ENCODE peak calls at places on chromosome 17, in six cellular contexts. One of them, this sample, is unnamed.

GRCh38 chr17:48335858-48336500 is 94.0 kb downstream of the SKAP1 start:
- DNase-seq in mucosa of descending colon: no peak
- DNase-seq in stimulated activated naive B cell treated with anti-CD40 and anti-IgM and Interleukin-4, amounts not matched to agents 10 μg/mL and 1 μg/mL and 100 μg/mL, for 72 hours: no peak
- DNase-seq in T-cell: no peak
- DNase-seq in endothelial cell: no peak
- DNase-seq in posterior vena cava: no peak
- DNase-seq in this sample: no peak

GRCh38 chr17:21014498-21014897 is 28.3 kb downstream of the USP22 start:
- DNase-seq in endothelial cell: no peak
- DNase-seq in mucosa of descending colon: no peak
- DNase-seq in posterior vena cava: no peak
- DNase-seq in stimulated activated naive B cell treated with anti-CD40 and anti-IgM and Interleukin-4, amounts not matched to agents 10 μg/mL and 1 μg/mL and 100 μg/mL, for 72 hours: no peak
- DNase-seq in T-cell: no peak
- DNase-seq in this sample: no peak

GRCh38 chr17:34974179-34974578 is 6.1 kb upstream of the LIG3 start:
- DNase-seq in mucosa of descending colon: no peak
- DNase-seq in T-cell: no peak
- DNase-seq in posterior vena cava: no peak
- DNase-seq in stimulated activated naive B cell treated with anti-CD40 and anti-IgM and Interleukin-4, amounts not matched to agents 10 μg/mL and 1 μg/mL and 100 μg/mL, for 72 hours: no peak
- DNase-seq in endothelial cell: no peak
- DNase-seq in this sample: no peak

GRCh38 chr17:66930933-66931332 is 33.6 kb upstream of the CACNG4 start:
- DNase-seq in posterior vena cava: peak; percentile 63
- DNase-seq in T-cell: no peak
- DNase-seq in stimulated activated naive B cell treated with anti-CD40 and anti-IgM and Interleukin-4, amounts not matched to agents 10 μg/mL and 1 μg/mL and 100 μg/mL, for 72 hours: no peak
- DNase-seq in mucosa of descending colon: no peak
- DNase-seq in endothelial cell: no peak
- DNase-seq in this sample: no peak

GRCh38 chr17:43832168-43832975 is 574 bp downstream of the MPP3 start:
- DNase-seq in mucosa of descending colon: peak; percentile 76
- DNase-seq in stimulated activated naive B cell treated with anti-CD40 and anti-IgM and Interleukin-4, amounts not matched to agents 10 μg/mL and 1 μg/mL and 100 μg/mL, for 72 hours: no peak
- DNase-seq in posterior vena cava: peak; percentile 88
- DNase-seq in T-cell: no peak
- DNase-seq in endothelial cell: peak; percentile 24
- DNase-seq in this sample: peak; percentile 33

GRCh38 chr17:82603981-82604448 is 44.2 kb downstream of the WDR45B start:
- DNase-seq in posterior vena cava: peak; percentile 89
- DNase-seq in mucosa of descending colon: peak; percentile 72
- DNase-seq in stimulated activated naive B cell treated with anti-CD40 and anti-IgM and Interleukin-4, amounts not matched to agents 10 μg/mL and 1 μg/mL and 100 μg/mL, for 72 hours: no peak
- DNase-seq in endothelial cell: no peak
- DNase-seq in T-cell: peak; percentile 39
- DNase-seq in this sample: peak; percentile 31

GRCh38 chr17:29042679-29043538 is at the start of gene PIPOX:
- DNase-seq in stimulated activated naive B cell treated with anti-CD40 and anti-IgM and Interleukin-4, amounts not matched to agents 10 μg/mL and 1 μg/mL and 100 μg/mL, for 72 hours: no peak
- DNase-seq in endothelial cell: peak; percentile 50
- DNase-seq in posterior vena cava: no peak
- DNase-seq in mucosa of descending colon: no peak
- DNase-seq in T-cell: no peak
- DNase-seq in this sample: peak; percentile 10

GRCh38 chr17:27782791-27783206 is 17.5 kb downstream of the NOS2 start:
- DNase-seq in endothelial cell: peak; percentile 42
- DNase-seq in mucosa of descending colon: no peak
- DNase-seq in T-cell: no peak
- DNase-seq in posterior vena cava: no peak
- DNase-seq in stimulated activated naive B cell treated with anti-CD40 and anti-IgM and Interleukin-4, amounts not matched to agents 10 μg/mL and 1 μg/mL and 100 μg/mL, for 72 hours: no peak
- DNase-seq in this sample: no peak

GRCh38 chr17:82503094-82503727 is 16.3 kb upstream of the FOXK2 start:
- DNase-seq in T-cell: no peak
- DNase-seq in mucosa of descending colon: no peak
- DNase-seq in stimulated activated naive B cell treated with anti-CD40 and anti-IgM and Interleukin-4, amounts not matched to agents 10 μg/mL and 1 μg/mL and 100 μg/mL, for 72 hours: no peak
- DNase-seq in endothelial cell: no peak
- DNase-seq in posterior vena cava: no peak
- DNase-seq in this sample: no peak

GRCh38 chr17:2282297-2282873 is 21.2 kb downstream of the SMG6 start:
- DNase-seq in stimulated activated naive B cell treated with anti-CD40 and anti-IgM and Interleukin-4, amounts not matched to agents 10 μg/mL and 1 μg/mL and 100 μg/mL, for 72 hours: no peak
- DNase-seq in endothelial cell: no peak
- DNase-seq in posterior vena cava: no peak
- DNase-seq in T-cell: no peak
- DNase-seq in mucosa of descending colon: no peak
- DNase-seq in this sample: no peak

GRCh38 chr17:10205549-10206185 is 7.3 kb upstream of the GAS7 start:
- DNase-seq in endothelial cell: no peak
- DNase-seq in stimulated activated naive B cell treated with anti-CD40 and anti-IgM and Interleukin-4, amounts not matched to agents 10 μg/mL and 1 μg/mL and 100 μg/mL, for 72 hours: peak; percentile 49
- DNase-seq in T-cell: no peak
- DNase-seq in posterior vena cava: no peak
- DNase-seq in mucosa of descending colon: no peak
- DNase-seq in this sample: no peak

GRCh38 chr17:63479495-63480184 is 2.8 kb downstream of the ACE start:
- DNase-seq in posterior vena cava: no peak
- DNase-seq in stimulated activated naive B cell treated with anti-CD40 and anti-IgM and Interleukin-4, amounts not matched to agents 10 μg/mL and 1 μg/mL and 100 μg/mL, for 72 hours: no peak
- DNase-seq in endothelial cell: no peak
- DNase-seq in T-cell: no peak
- DNase-seq in mucosa of descending colon: no peak
- DNase-seq in this sample: no peak

GRCh38 chr17:11598274-11599221 is at the start of gene DNAH9:
- DNase-seq in posterior vena cava: peak; percentile 98
- DNase-seq in stimulated activated naive B cell treated with anti-CD40 and anti-IgM and Interleukin-4, amounts not matched to agents 10 μg/mL and 1 μg/mL and 100 μg/mL, for 72 hours: peak; percentile 17
- DNase-seq in mucosa of descending colon: peak; percentile 96
- DNase-seq in T-cell: no peak
- DNase-seq in endothelial cell: no peak
- DNase-seq in this sample: peak; percentile 67

GRCh38 chr17:7207120-7208001 is 12.3 kb downstream of the DLG4 start:
- DNase-seq in T-cell: no peak
- DNase-seq in endothelial cell: no peak
- DNase-seq in posterior vena cava: no peak
- DNase-seq in mucosa of descending colon: peak; percentile 21
- DNase-seq in stimulated activated naive B cell treated with anti-CD40 and anti-IgM and Interleukin-4, amounts not matched to agents 10 μg/mL and 1 μg/mL and 100 μg/mL, for 72 hours: no peak
- DNase-seq in this sample: no peak

GRCh38 chr17:62965149-62965648 is 836 bp upstream of the TANC2 start:
- DNase-seq in stimulated activated naive B cell treated with anti-CD40 and anti-IgM and Interleukin-4, amounts not matched to agents 10 μg/mL and 1 μg/mL and 100 μg/mL, for 72 hours: no peak
- DNase-seq in T-cell: peak; percentile 44
- DNase-seq in posterior vena cava: no peak
- DNase-seq in endothelial cell: no peak
- DNase-seq in mucosa of descending colon: no peak
- DNase-seq in this sample: peak; percentile 71

GRCh38 chr17:40952675-40953074 is 14.1 kb downstream of the KRT39 start:
- DNase-seq in T-cell: no peak
- DNase-seq in posterior vena cava: no peak
- DNase-seq in stimulated activated naive B cell treated with anti-CD40 and anti-IgM and Interleukin-4, amounts not matched to agents 10 μg/mL and 1 μg/mL and 100 μg/mL, for 72 hours: no peak
- DNase-seq in mucosa of descending colon: no peak
- DNase-seq in endothelial cell: no peak
- DNase-seq in this sample: no peak

GRCh38 chr17:29115906-29116651 is 64.1 kb downstream of the MYO18A start:
- DNase-seq in T-cell: no peak
- DNase-seq in posterior vena cava: no peak
- DNase-seq in mucosa of descending colon: no peak
- DNase-seq in stimulated activated naive B cell treated with anti-CD40 and anti-IgM and Interleukin-4, amounts not matched to agents 10 μg/mL and 1 μg/mL and 100 μg/mL, for 72 hours: peak; percentile 32
- DNase-seq in endothelial cell: no peak
- DNase-seq in this sample: peak; percentile 73

GRCh38 chr17:1197379-1197778 is 17.6 kb upstream of the ABR start:
- DNase-seq in mucosa of descending colon: no peak
- DNase-seq in stimulated activated naive B cell treated with anti-CD40 and anti-IgM and Interleukin-4, amounts not matched to agents 10 μg/mL and 1 μg/mL and 100 μg/mL, for 72 hours: no peak
- DNase-seq in T-cell: no peak
- DNase-seq in endothelial cell: no peak
- DNase-seq in posterior vena cava: no peak
- DNase-seq in this sample: no peak

GRCh38 chr17:59830007-59830630 is 62.6 kb downstream of the TUBD1 start:
- DNase-seq in posterior vena cava: no peak
- DNase-seq in endothelial cell: no peak
- DNase-seq in mucosa of descending colon: no peak
- DNase-seq in T-cell: no peak
- DNase-seq in stimulated activated naive B cell treated with anti-CD40 and anti-IgM and Interleukin-4, amounts not matched to agents 10 μg/mL and 1 μg/mL and 100 μg/mL, for 72 hours: no peak
- DNase-seq in this sample: peak; percentile 73

GRCh38 chr17:41325126-41325525 is 9.6 kb upstream of the KRTAP17-1 start:
- DNase-seq in posterior vena cava: no peak
- DNase-seq in mucosa of descending colon: no peak
- DNase-seq in endothelial cell: no peak
- DNase-seq in stimulated activated naive B cell treated with anti-CD40 and anti-IgM and Interleukin-4, amounts not matched to agents 10 μg/mL and 1 μg/mL and 100 μg/mL, for 72 hours: no peak
- DNase-seq in T-cell: no peak
- DNase-seq in this sample: no peak

GRCh38 chr17:8410882-8411238 is 13.2 kb upstream of the RNF222 start:
- DNase-seq in endothelial cell: no peak
- DNase-seq in stimulated activated naive B cell treated with anti-CD40 and anti-IgM and Interleukin-4, amounts not matched to agents 10 μg/mL and 1 μg/mL and 100 μg/mL, for 72 hours: no peak
- DNase-seq in T-cell: no peak
- DNase-seq in mucosa of descending colon: no peak
- DNase-seq in posterior vena cava: no peak
- DNase-seq in this sample: no peak

GRCh38 chr17:13182450-13182849 is 164.6 kb upstream of the ELAC2 start:
- DNase-seq in mucosa of descending colon: peak; percentile 28
- DNase-seq in endothelial cell: no peak
- DNase-seq in posterior vena cava: no peak
- DNase-seq in T-cell: no peak
- DNase-seq in stimulated activated naive B cell treated with anti-CD40 and anti-IgM and Interleukin-4, amounts not matched to agents 10 μg/mL and 1 μg/mL and 100 μg/mL, for 72 hours: no peak
- DNase-seq in this sample: no peak

GRCh38 chr17:51120357-51120738 is 320 bp downstream of the SPAG9 start:
- DNase-seq in T-cell: peak; percentile 24
- DNase-seq in endothelial cell: no peak
- DNase-seq in stimulated activated naive B cell treated with anti-CD40 and anti-IgM and Interleukin-4, amounts not matched to agents 10 μg/mL and 1 μg/mL and 100 μg/mL, for 72 hours: no peak
- DNase-seq in posterior vena cava: no peak
- DNase-seq in mucosa of descending colon: no peak
- DNase-seq in this sample: peak; percentile 56

This sample was measured in activated CD4-positive, alpha-beta T cell treated with anti-CD3 and anti-CD28 coated beads for 48 hours.